ENCODE peak calls at places on chromosomes 11 and 22, in nine cellular contexts. One of them, this sample, is unnamed.

GRCh38 chr11:13091804-13092203 is 82.7 kb downstream of the RASSF10 start:
- DNase-seq in brain microvascular endothelial cell: no peak
- DNase-seq in cardiac fibroblast: no peak
- DNase-seq in psoas muscle: no peak
- DNase-seq in AG09309: no peak
- DNase-seq in GM12865: no peak
- DNase-seq in neural progenitor cell: no peak
- DNase-seq in neural crest cell: no peak
- DNase-seq in lower lobe of right lung: no peak
- DNase-seq in this sample: no peak

GRCh38 chr11:3189886-3190583 is 24.9 kb upstream of the OSBPL5 start:
- DNase-seq in neural progenitor cell: no peak
- DNase-seq in psoas muscle: no peak
- DNase-seq in brain microvascular endothelial cell: no peak
- DNase-seq in neural crest cell: no peak
- DNase-seq in cardiac fibroblast: no peak
- DNase-seq in GM12865: no peak
- DNase-seq in AG09309: no peak
- DNase-seq in lower lobe of right lung: no peak
- DNase-seq in this sample: no peak

GRCh38 chr22:45919504-45920286 is 57.3 kb downstream of the WNT7B start:
- DNase-seq in brain microvascular endothelial cell: no peak
- DNase-seq in psoas muscle: no peak
- DNase-seq in AG09309: no peak
- DNase-seq in GM12865: no peak
- DNase-seq in lower lobe of right lung: peak
- DNase-seq in neural crest cell: no peak
- DNase-seq in cardiac fibroblast: no peak
- DNase-seq in neural progenitor cell: no peak
- DNase-seq in this sample: no peak

GRCh38 chr11:33774356-33775063 is at the start of gene FBXO3:
- DNase-seq in neural progenitor cell: peak
- DNase-seq in lower lobe of right lung: peak
- DNase-seq in neural crest cell: peak
- DNase-seq in cardiac fibroblast: peak
- DNase-seq in brain microvascular endothelial cell: peak
- DNase-seq in AG09309: no peak
- DNase-seq in GM12865: peak
- DNase-seq in psoas muscle: peak
- DNase-seq in this sample: no peak

GRCh38 chr11:83120328-83120727 is 36.6 kb upstream of the PCF11 start:
- DNase-seq in psoas muscle: no peak
- DNase-seq in AG09309: no peak
- DNase-seq in GM12865: no peak
- DNase-seq in brain microvascular endothelial cell: no peak
- DNase-seq in neural crest cell: no peak
- DNase-seq in cardiac fibroblast: no peak
- DNase-seq in neural progenitor cell: no peak
- DNase-seq in lower lobe of right lung: no peak
- DNase-seq in this sample: no peak

GRCh38 chr22:17780116-17780740 is 6.0 kb upstream of the BID start:
- DNase-seq in AG09309: no peak
- DNase-seq in neural progenitor cell: no peak
- DNase-seq in psoas muscle: no peak
- DNase-seq in cardiac fibroblast: no peak
- DNase-seq in GM12865: peak
- DNase-seq in lower lobe of right lung: no peak
- DNase-seq in brain microvascular endothelial cell: no peak
- DNase-seq in neural crest cell: no peak
- DNase-seq in this sample: no peak

GRCh38 chr11:58503361-58503856 is 4.5 kb downstream of the OR5B21 start:
- DNase-seq in cardiac fibroblast: no peak
- DNase-seq in AG09309: no peak
- DNase-seq in brain microvascular endothelial cell: no peak
- DNase-seq in lower lobe of right lung: no peak
- DNase-seq in psoas muscle: no peak
- DNase-seq in GM12865: peak
- DNase-seq in neural crest cell: no peak
- DNase-seq in neural progenitor cell: no peak
- DNase-seq in this sample: no peak

GRCh38 chr11:93542753-93543246 is 391 bp downstream of the SMCO4 start:
- DNase-seq in neural crest cell: peak
- DNase-seq in brain microvascular endothelial cell: no peak
- DNase-seq in AG09309: no peak
- DNase-seq in lower lobe of right lung: no peak
- DNase-seq in psoas muscle: no peak
- DNase-seq in GM12865: no peak
- DNase-seq in cardiac fibroblast: no peak
- DNase-seq in neural progenitor cell: no peak
- DNase-seq in this sample: no peak

GRCh38 chr11:32052218-32052617 is 38.7 kb upstream of the RCN1 start:
- DNase-seq in lower lobe of right lung: no peak
- DNase-seq in psoas muscle: peak
- DNase-seq in neural crest cell: peak
- DNase-seq in neural progenitor cell: peak
- DNase-seq in cardiac fibroblast: peak
- DNase-seq in AG09309: no peak
- DNase-seq in GM12865: peak
- DNase-seq in brain microvascular endothelial cell: peak
- DNase-seq in this sample: no peak

GRCh38 chr11:25734592-25735211 is 597.2 kb upstream of the ANO3 start:
- DNase-seq in neural progenitor cell: peak
- DNase-seq in brain microvascular endothelial cell: peak
- DNase-seq in psoas muscle: no peak
- DNase-seq in AG09309: no peak
- DNase-seq in GM12865: peak
- DNase-seq in neural crest cell: no peak
- DNase-seq in cardiac fibroblast: peak
- DNase-seq in lower lobe of right lung: no peak
- DNase-seq in this sample: no peak
- TF ChIP-seq CTCF in neural progenitor cell: peak
- TF ChIP-seq CTCF in brain microvascular endothelial cell: peak
- TF ChIP-seq CTCF in psoas muscle: no peak
- TF ChIP-seq CTCF in AG09309: no peak
- TF ChIP-seq CTCF in GM12865: peak
- TF ChIP-seq CTCF in neural crest cell: peak
- TF ChIP-seq CTCF in cardiac fibroblast: peak
- TF ChIP-seq CTCF in lower lobe of right lung: peak
- TF ChIP-seq CTCF in this sample: peak

GRCh38 chr11:109426442-109426841 is 4.5 kb downstream of the C11orf87 start:
- DNase-seq in psoas muscle: no peak
- DNase-seq in lower lobe of right lung: no peak
- DNase-seq in GM12865: no peak
- DNase-seq in neural progenitor cell: peak
- DNase-seq in brain microvascular endothelial cell: no peak
- DNase-seq in cardiac fibroblast: peak
- DNase-seq in AG09309: no peak
- DNase-seq in neural crest cell: no peak
- DNase-seq in this sample: no peak

GRCh38 chr11:109424893-109425292 is 2.9 kb downstream of the C11orf87 start:
- DNase-seq in brain microvascular endothelial cell: no peak
- DNase-seq in psoas muscle: no peak
- DNase-seq in lower lobe of right lung: peak
- DNase-seq in neural crest cell: peak
- DNase-seq in neural progenitor cell: peak
- DNase-seq in GM12865: peak
- DNase-seq in AG09309: no peak
- DNase-seq in cardiac fibroblast: no peak
- DNase-seq in this sample: no peak

GRCh38 chr11:109423114-109423859 is 1.3 kb downstream of the C11orf87 start:
- DNase-seq in cardiac fibroblast: peak
- DNase-seq in neural progenitor cell: peak
- DNase-seq in AG09309: no peak
- DNase-seq in psoas muscle: no peak
- DNase-seq in brain microvascular endothelial cell: peak
- DNase-seq in neural crest cell: peak
- DNase-seq in GM12865: no peak
- DNase-seq in lower lobe of right lung: no peak
- DNase-seq in this sample: peak

GRCh38 chr11:109423860-109424190 is 1.8 kb downstream of the C11orf87 start:
- DNase-seq in AG09309: no peak
- DNase-seq in lower lobe of right lung: no peak
- DNase-seq in psoas muscle: no peak
- DNase-seq in cardiac fibroblast: no peak
- DNase-seq in brain microvascular endothelial cell: no peak
- DNase-seq in GM12865: no peak
- DNase-seq in neural progenitor cell: no peak
- DNase-seq in neural crest cell: no peak
- DNase-seq in this sample: no peak

DNA sequence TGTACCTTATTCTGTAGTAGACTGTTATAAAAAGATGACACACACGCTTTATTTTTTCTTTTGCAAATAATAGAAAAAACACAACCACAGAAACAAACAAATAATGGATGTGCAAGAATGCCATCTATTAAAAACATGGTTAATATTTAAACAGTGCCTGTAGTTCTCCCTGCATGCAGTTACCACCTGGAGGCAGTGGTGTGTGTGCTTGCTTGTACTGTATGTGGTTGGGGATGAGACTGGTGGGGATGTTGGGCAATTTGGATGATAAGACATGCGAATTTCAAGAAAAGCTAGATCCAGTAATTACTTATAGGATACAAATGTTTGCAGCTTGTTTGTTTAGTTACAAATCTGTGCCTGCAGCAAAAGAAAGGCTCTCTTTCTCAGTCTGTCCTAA is 3.6 kb downstream of the C11orf87 start:
- DNase-seq in neural progenitor cell: no peak
- DNase-seq in AG09309: no peak
- DNase-seq in GM12865: no peak
- DNase-seq in neural crest cell: no peak
- DNase-seq in cardiac fibroblast: peak
- DNase-seq in brain microvascular endothelial cell: no peak
- DNase-seq in psoas muscle: no peak
- DNase-seq in lower lobe of right lung: no peak
- DNase-seq in this sample: no peak
- TF ChIP-seq CTCF in neural progenitor cell: no peak
- TF ChIP-seq CTCF in AG09309: peak
- TF ChIP-seq CTCF in GM12865: no peak
- TF ChIP-seq CTCF in neural crest cell: no peak
- TF ChIP-seq CTCF in cardiac fibroblast: no peak
- TF ChIP-seq CTCF in brain microvascular endothelial cell: peak
- TF ChIP-seq CTCF in psoas muscle: no peak
- TF ChIP-seq CTCF in lower lobe of right lung: no peak
- TF ChIP-seq CTCF in this sample: peak

DNA sequence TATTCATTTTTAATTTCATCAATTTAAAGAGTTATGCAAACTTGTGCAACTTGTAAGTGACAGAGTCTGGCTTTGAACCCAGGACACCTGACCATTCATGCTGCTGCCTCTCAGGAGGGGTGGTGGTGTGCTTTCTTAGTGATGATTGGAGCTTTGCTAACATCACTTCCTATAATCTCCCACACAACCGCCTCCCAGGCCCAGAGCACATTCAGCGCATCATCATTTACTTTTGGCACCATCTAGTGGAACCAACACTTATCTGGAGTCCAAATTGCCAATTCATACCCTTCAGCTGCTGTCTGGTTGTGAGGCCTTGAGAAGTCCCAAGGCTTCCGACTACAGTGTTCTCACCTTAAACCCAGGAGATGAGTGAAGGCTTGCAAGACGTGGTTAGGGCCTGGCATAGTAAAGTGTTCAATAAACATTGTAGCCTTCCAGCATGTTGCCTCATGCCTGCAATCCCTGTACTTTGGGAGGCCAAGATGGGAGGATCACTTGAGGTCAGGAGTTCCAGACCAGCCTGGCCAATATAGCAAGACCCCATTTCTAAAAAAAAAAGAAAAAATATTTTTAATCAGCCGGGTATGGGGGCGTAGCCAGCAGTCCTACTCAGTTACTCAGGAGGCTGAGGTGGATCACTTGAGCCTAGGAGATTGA is 1.1 kb upstream of the TTLL1 start:
- DNase-seq in neural crest cell: no peak
- DNase-seq in GM12865: peak
- DNase-seq in brain microvascular endothelial cell: peak
- DNase-seq in psoas muscle: peak
- DNase-seq in AG09309: peak
- DNase-seq in neural progenitor cell: peak
- DNase-seq in cardiac fibroblast: peak
- DNase-seq in lower lobe of right lung: peak
- DNase-seq in this sample: no peak
- TF ChIP-seq CTCF in neural crest cell: peak
- TF ChIP-seq CTCF in GM12865: peak
- TF ChIP-seq CTCF in brain microvascular endothelial cell: peak
- TF ChIP-seq CTCF in psoas muscle: no peak
- TF ChIP-seq CTCF in AG09309: peak
- TF ChIP-seq CTCF in neural progenitor cell: peak
- TF ChIP-seq CTCF in cardiac fibroblast: peak
- TF ChIP-seq CTCF in lower lobe of right lung: peak
- TF ChIP-seq CTCF in this sample: peak

DNA sequence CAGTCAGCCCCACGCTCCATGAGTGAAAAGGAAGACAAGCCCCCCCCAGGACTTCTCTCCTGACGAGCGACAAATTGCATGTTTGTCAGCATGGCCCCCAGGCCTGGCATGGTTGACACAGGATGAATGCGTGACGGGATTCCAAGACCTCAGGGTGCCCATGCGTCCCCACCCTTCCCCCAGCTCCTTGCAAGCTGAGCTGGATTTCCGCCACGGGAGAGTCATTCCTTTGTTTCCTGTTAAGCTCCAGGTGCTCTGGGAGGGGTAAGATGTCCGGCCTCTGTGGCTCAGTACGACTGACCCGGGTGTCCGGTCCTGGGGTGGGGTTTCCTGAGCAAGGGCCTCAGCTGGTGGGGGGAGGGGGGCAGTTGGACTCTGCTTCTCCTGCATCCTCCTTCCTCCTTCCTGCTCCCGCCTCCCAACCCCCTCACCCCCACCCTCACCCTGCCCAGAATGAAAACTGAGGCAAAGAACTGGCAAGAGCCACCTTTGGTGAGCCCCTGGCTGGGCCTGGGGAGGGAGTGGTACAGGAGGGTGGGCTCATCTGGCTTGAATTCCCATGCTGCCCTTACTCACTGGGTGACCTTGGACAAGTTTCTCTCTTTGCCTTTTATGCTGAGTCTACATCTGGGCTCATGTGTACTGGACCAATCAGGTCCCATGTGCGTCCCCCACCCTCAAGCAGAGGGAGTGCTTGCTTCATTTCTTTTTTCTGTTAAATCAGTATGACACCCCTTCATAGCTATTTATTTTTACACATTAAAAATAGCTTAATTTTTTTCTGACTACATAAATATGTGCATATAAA is 2.5 kb downstream of the CDC42EP2 start:
- DNase-seq in AG09309: peak
- DNase-seq in psoas muscle: peak
- DNase-seq in lower lobe of right lung: peak
- DNase-seq in cardiac fibroblast: peak
- DNase-seq in brain microvascular endothelial cell: no peak
- DNase-seq in neural crest cell: no peak
- DNase-seq in neural progenitor cell: peak
- DNase-seq in GM12865: no peak
- DNase-seq in this sample: no peak
- TF ChIP-seq CTCF in AG09309: no peak
- TF ChIP-seq CTCF in psoas muscle: no peak
- TF ChIP-seq CTCF in lower lobe of right lung: no peak
- TF ChIP-seq CTCF in cardiac fibroblast: no peak
- TF ChIP-seq CTCF in brain microvascular endothelial cell: no peak
- TF ChIP-seq CTCF in neural crest cell: no peak
- TF ChIP-seq CTCF in neural progenitor cell: no peak
- TF ChIP-seq CTCF in GM12865: no peak
- TF ChIP-seq CTCF in this sample: peak

GRCh38 chr11:104380358-104380757 is 216.4 kb upstream of the PDGFD start:
- DNase-seq in brain microvascular endothelial cell: no peak
- DNase-seq in neural progenitor cell: no peak
- DNase-seq in lower lobe of right lung: no peak
- DNase-seq in neural crest cell: no peak
- DNase-seq in AG09309: no peak
- DNase-seq in cardiac fibroblast: peak
- DNase-seq in GM12865: no peak
- DNase-seq in psoas muscle: no peak
- DNase-seq in this sample: no peak
- TF ChIP-seq CTCF in brain microvascular endothelial cell: no peak
- TF ChIP-seq CTCF in neural progenitor cell: no peak
- TF ChIP-seq CTCF in lower lobe of right lung: no peak
- TF ChIP-seq CTCF in neural crest cell: no peak
- TF ChIP-seq CTCF in AG09309: no peak
- TF ChIP-seq CTCF in cardiac fibroblast: no peak
- TF ChIP-seq CTCF in GM12865: no peak
- TF ChIP-seq CTCF in psoas muscle: no peak
- TF ChIP-seq CTCF in this sample: no peak

This sample was measured in chondrocyte.